ENCODE peak calls at places on chromosomes 2 and 18, in eight cellular contexts. One of them, this sample, is unnamed.

GRCh38 chr2:111117666-111118454 is 2.9 kb upstream of the BCL2L11 start:
- DNase-seq in K562: no peak
- DNase-seq in HepG2: no peak
- DNase-seq in H1: no peak
- DNase-seq in GM12878: no peak
- DNase-seq in SK-N-SH: no peak
- DNase-seq in HCT116: no peak
- DNase-seq in endothelial cell of umbilical vein: peak
- DNase-seq in this sample: no peak

GRCh38 chr2:237702439-237703397 is 75.3 kb downstream of the LRRFIP1 start:
- DNase-seq in K562: peak
- DNase-seq in HepG2: no peak
- DNase-seq in H1: no peak
- DNase-seq in GM12878: no peak
- DNase-seq in SK-N-SH: peak
- DNase-seq in HCT116: no peak
- DNase-seq in endothelial cell of umbilical vein: peak
- DNase-seq in this sample: no peak

GRCh38 chr2:70898363-70899240 is 37.1 kb upstream of the ATP6V1B1 start:
- DNase-seq in K562: no peak
- DNase-seq in HepG2: no peak
- DNase-seq in H1: no peak
- DNase-seq in GM12878: no peak
- DNase-seq in SK-N-SH: no peak
- DNase-seq in HCT116: no peak
- DNase-seq in endothelial cell of umbilical vein: no peak
- DNase-seq in this sample: no peak

GRCh38 chr18:48153641-48154481 is 223.4 kb upstream of the SMAD2 start:
- DNase-seq in K562: no peak
- DNase-seq in HepG2: peak
- DNase-seq in H1: no peak
- DNase-seq in GM12878: no peak
- DNase-seq in SK-N-SH: no peak
- DNase-seq in HCT116: no peak
- DNase-seq in endothelial cell of umbilical vein: no peak
- DNase-seq in this sample: no peak

GRCh38 chr2:219631406-219631891 is 4.0 kb downstream of the SLC4A3 start:
- DNase-seq in K562: no peak
- DNase-seq in HepG2: no peak
- DNase-seq in H1: no peak
- DNase-seq in GM12878: no peak
- DNase-seq in SK-N-SH: peak
- DNase-seq in HCT116: no peak
- DNase-seq in endothelial cell of umbilical vein: no peak
- DNase-seq in this sample: no peak

GRCh38 chr2:232770207-232770606 is 6.2 kb downstream of the KCNJ13 start:
- DNase-seq in K562: no peak
- DNase-seq in HepG2: no peak
- DNase-seq in H1: no peak
- DNase-seq in GM12878: no peak
- DNase-seq in SK-N-SH: no peak
- DNase-seq in HCT116: no peak
- DNase-seq in endothelial cell of umbilical vein: no peak
- DNase-seq in this sample: no peak

GRCh38 chr2:42756150-42756549 is 7.8 kb downstream of the OXER1 start:
- DNase-seq in K562: no peak
- DNase-seq in HepG2: no peak
- DNase-seq in H1: no peak
- DNase-seq in GM12878: no peak
- DNase-seq in SK-N-SH: peak
- DNase-seq in HCT116: no peak
- DNase-seq in endothelial cell of umbilical vein: no peak
- DNase-seq in this sample: no peak

GRCh38 chr2:11296401-11296800 is 48.0 kb downstream of the ROCK2 start:
- DNase-seq in K562: no peak
- DNase-seq in HepG2: no peak
- DNase-seq in H1: no peak
- DNase-seq in GM12878: no peak
- DNase-seq in SK-N-SH: no peak
- DNase-seq in HCT116: no peak
- DNase-seq in endothelial cell of umbilical vein: no peak
- DNase-seq in this sample: no peak

GRCh38 chr2:42840141-42840540 is 47.8 kb upstream of the HAAO start:
- DNase-seq in K562: no peak
- DNase-seq in HepG2: no peak
- DNase-seq in H1: no peak
- DNase-seq in GM12878: no peak
- DNase-seq in SK-N-SH: no peak
- DNase-seq in HCT116: no peak
- DNase-seq in endothelial cell of umbilical vein: no peak
- DNase-seq in this sample: no peak

GRCh38 chr2:196242131-196242620 is 70.8 kb upstream of the STK17B start:
- DNase-seq in K562: no peak
- DNase-seq in HepG2: no peak
- DNase-seq in H1: no peak
- DNase-seq in GM12878: peak
- DNase-seq in SK-N-SH: no peak
- DNase-seq in HCT116: no peak
- DNase-seq in endothelial cell of umbilical vein: no peak
- DNase-seq in this sample: no peak

GRCh38 chr2:232336956-232337700 is 41.4 kb upstream of the ALPP start:
- DNase-seq in K562: no peak
- DNase-seq in HepG2: no peak
- DNase-seq in H1: no peak
- DNase-seq in GM12878: no peak
- DNase-seq in SK-N-SH: no peak
- DNase-seq in HCT116: no peak
- DNase-seq in endothelial cell of umbilical vein: no peak
- DNase-seq in this sample: no peak

GRCh38 chr2:69227717-69228116 is 159.3 kb downstream of the GFPT1 start:
- DNase-seq in K562: no peak
- DNase-seq in HepG2: no peak
- DNase-seq in H1: no peak
- DNase-seq in GM12878: no peak
- DNase-seq in SK-N-SH: no peak
- DNase-seq in HCT116: peak
- DNase-seq in endothelial cell of umbilical vein: no peak
- DNase-seq in this sample: no peak

GRCh38 chr18:78601923-78602322 is 377.7 kb upstream of the SALL3 start:
- DNase-seq in K562: no peak
- DNase-seq in HepG2: no peak
- DNase-seq in H1: no peak
- DNase-seq in GM12878: no peak
- DNase-seq in SK-N-SH: no peak
- DNase-seq in HCT116: no peak
- DNase-seq in endothelial cell of umbilical vein: no peak
- DNase-seq in this sample: no peak

GRCh38 chr2:144256996-144257707 is 262.8 kb downstream of the ZEB2 start:
- DNase-seq in K562: no peak
- DNase-seq in HepG2: no peak
- DNase-seq in H1: no peak
- DNase-seq in GM12878: no peak
- DNase-seq in SK-N-SH: no peak
- DNase-seq in HCT116: no peak
- DNase-seq in endothelial cell of umbilical vein: no peak
- DNase-seq in this sample: no peak

DNA sequence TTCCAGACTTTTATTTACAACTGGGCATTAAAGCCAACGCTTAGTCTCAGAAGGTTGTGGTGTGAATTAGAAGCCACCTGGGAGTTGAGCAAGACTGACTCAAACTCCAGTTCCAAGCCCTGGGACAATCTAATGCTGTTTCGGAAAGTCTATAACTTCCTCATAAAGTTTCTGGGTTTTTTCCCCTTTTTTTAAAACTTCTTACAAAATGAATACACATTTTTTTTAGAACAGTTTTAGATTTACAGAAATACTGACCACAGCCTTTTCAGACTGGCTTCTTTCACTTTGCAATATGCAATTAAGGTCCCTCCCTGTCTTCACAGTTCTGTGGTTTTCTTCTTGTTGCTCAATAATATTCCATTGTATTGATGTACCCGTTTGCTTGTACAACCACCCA is 115.9 kb upstream of the TWIST2 start:
- DNase-seq in K562: no peak
- DNase-seq in HepG2: no peak
- DNase-seq in H1: no peak
- DNase-seq in GM12878: no peak
- DNase-seq in SK-N-SH: no peak
- DNase-seq in HCT116: no peak
- DNase-seq in endothelial cell of umbilical vein: no peak
- DNase-seq in this sample: no peak
- H3K9ac ChIP-seq in K562: no peak
- H3K9ac ChIP-seq in HepG2: no peak
- H3K9ac ChIP-seq in H1: no peak
- H3K9ac ChIP-seq in GM12878: no peak
- H3K9ac ChIP-seq in SK-N-SH: no peak
- H3K9ac ChIP-seq in HCT116: no peak
- H3K9ac ChIP-seq in endothelial cell of umbilical vein: no peak
- H3K9ac ChIP-seq in this sample: no peak

GRCh38 chr2:47205576-47206141 is 50.6 kb upstream of the STPG4 start:
- DNase-seq in K562: peak
- DNase-seq in HepG2: no peak
- DNase-seq in H1: no peak
- DNase-seq in GM12878: no peak
- DNase-seq in SK-N-SH: peak
- DNase-seq in HCT116: no peak
- DNase-seq in endothelial cell of umbilical vein: peak
- DNase-seq in this sample: no peak

GRCh38 chr2:47204691-47205090 is 49.6 kb upstream of the STPG4 start:
- DNase-seq in K562: no peak
- DNase-seq in HepG2: no peak
- DNase-seq in H1: no peak
- DNase-seq in GM12878: no peak
- DNase-seq in SK-N-SH: no peak
- DNase-seq in HCT116: no peak
- DNase-seq in endothelial cell of umbilical vein: no peak
- DNase-seq in this sample: no peak

GRCh38 chr2:47207614-47208013 is 52.5 kb upstream of the STPG4 start:
- DNase-seq in K562: no peak
- DNase-seq in HepG2: no peak
- DNase-seq in H1: no peak
- DNase-seq in GM12878: no peak
- DNase-seq in SK-N-SH: no peak
- DNase-seq in HCT116: no peak
- DNase-seq in endothelial cell of umbilical vein: no peak
- DNase-seq in this sample: no peak

GRCh38 chr2:47211497-47212011 is 56.4 kb upstream of the STPG4 start:
- DNase-seq in K562: no peak
- DNase-seq in HepG2: no peak
- DNase-seq in H1: no peak
- DNase-seq in GM12878: no peak
- DNase-seq in SK-N-SH: no peak
- DNase-seq in HCT116: no peak
- DNase-seq in endothelial cell of umbilical vein: no peak
- DNase-seq in this sample: no peak

DNA sequence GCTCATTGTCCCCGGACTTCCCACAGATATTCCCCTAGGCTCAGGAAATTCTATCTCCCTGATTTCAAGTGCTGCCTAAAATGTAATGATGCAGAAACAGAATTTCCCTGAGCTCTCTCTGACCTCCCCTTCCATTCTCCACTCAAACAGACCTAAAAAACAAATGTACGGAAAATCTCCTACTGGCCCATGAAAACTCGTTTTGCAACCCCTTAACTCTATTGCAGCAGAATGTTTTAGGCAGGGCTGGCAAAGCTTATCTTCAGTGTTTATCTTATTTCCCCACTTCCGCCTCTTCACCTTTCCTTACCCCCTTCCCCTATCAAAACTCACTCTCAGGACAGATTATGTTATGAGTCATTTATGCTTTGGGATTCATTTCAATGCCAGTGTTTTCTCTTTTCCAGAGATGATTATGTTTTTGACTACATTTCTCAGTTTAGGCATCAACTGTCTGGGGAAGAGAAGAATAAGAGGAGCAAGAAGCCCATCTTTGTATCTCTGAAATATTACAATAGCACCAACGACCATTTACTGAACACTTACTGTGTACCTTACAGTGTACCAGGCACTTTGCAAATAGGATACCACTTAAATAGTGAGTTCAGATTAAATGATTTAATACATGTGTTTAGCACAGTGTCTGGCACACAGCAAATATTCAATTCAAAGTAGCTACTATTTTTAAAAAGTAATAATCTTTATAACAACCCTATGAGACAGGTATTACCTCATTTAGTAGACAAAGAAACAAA is 53.9 kb upstream of the STPG4 start:
- DNase-seq in K562: no peak
- DNase-seq in HepG2: peak
- DNase-seq in H1: no peak
- DNase-seq in GM12878: no peak
- DNase-seq in SK-N-SH: no peak
- DNase-seq in HCT116: no peak
- DNase-seq in endothelial cell of umbilical vein: no peak
- DNase-seq in this sample: no peak
- TF ChIP-seq POLR2AphosphoS5 in K562: no peak
- TF ChIP-seq POLR2AphosphoS5 in HepG2: no peak
- TF ChIP-seq POLR2AphosphoS5 in H1: no peak
- TF ChIP-seq POLR2AphosphoS5 in GM12878: no peak
- TF ChIP-seq POLR2AphosphoS5 in SK-N-SH: no peak
- TF ChIP-seq POLR2AphosphoS5 in HCT116: no peak
- TF ChIP-seq POLR2AphosphoS5 in endothelial cell of umbilical vein: no peak
- TF ChIP-seq POLR2AphosphoS5 in this sample: no peak

GRCh38 chr2:137964066-137964858 is at the start of gene HNMT:
- DNase-seq in K562: peak
- DNase-seq in HepG2: peak
- DNase-seq in H1: no peak
- DNase-seq in GM12878: no peak
- DNase-seq in SK-N-SH: peak
- DNase-seq in HCT116: no peak
- DNase-seq in endothelial cell of umbilical vein: peak
- DNase-seq in this sample: peak
- H3K4me3 ChIP-seq in K562: peak
- H3K4me3 ChIP-seq in HepG2: peak
- H3K4me3 ChIP-seq in H1: peak
- H3K4me3 ChIP-seq in GM12878: no peak
- H3K4me3 ChIP-seq in SK-N-SH: peak
- H3K4me3 ChIP-seq in HCT116: no peak
- H3K4me3 ChIP-seq in endothelial cell of umbilical vein: peak
- H3K4me3 ChIP-seq in this sample: peak

DNA sequence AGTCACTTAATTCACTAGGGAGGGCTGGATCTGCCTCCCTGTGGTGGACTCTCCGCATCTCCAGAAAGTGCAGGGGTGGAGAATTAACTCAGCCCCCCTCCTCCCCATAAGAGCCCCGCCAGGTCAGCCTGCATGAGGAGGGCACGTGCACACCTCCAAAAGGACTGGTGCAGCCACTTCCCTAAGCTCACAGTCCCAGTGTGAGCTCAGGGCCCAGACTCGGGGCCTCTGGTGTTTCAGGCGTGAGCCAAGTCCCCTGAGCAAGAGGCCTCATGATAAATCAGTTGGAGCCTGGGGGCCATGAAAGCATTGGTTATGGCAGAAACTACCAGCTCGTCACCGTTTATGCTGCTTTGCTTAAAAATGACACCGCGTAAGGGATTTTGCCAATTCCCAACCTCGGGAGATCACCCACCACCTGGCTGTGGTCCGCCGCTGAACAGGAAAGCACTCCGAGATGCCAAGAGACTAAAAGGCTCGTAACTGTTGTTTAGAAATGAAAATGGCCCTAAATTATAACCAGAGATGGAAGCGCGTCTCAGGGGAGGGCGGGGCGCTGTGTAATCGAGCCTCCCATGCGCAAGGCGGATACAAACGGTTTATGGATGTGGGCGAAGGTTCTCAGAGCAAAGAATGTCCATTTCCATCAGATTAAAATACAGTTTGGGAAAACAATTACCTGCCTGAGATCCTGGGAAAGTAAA is 141.6 kb downstream of the BCL2 start:
- DNase-seq in K562: no peak
- DNase-seq in HepG2: no peak
- DNase-seq in H1: no peak
- DNase-seq in GM12878: no peak
- DNase-seq in SK-N-SH: no peak
- DNase-seq in HCT116: no peak
- DNase-seq in endothelial cell of umbilical vein: no peak
- DNase-seq in this sample: no peak
- H3K9ac ChIP-seq in K562: no peak
- H3K9ac ChIP-seq in HepG2: no peak
- H3K9ac ChIP-seq in H1: no peak
- H3K9ac ChIP-seq in GM12878: no peak
- H3K9ac ChIP-seq in SK-N-SH: no peak
- H3K9ac ChIP-seq in HCT116: no peak
- H3K9ac ChIP-seq in endothelial cell of umbilical vein: no peak
- H3K9ac ChIP-seq in this sample: no peak